ENCODE peak calls at places on chromosomes 6 and 20, in six cellular contexts. U is kidney, F is left lung, A is GM13977, G is MCF 10A, E is type B pancreatic cell. R is an unnamed sample.

GRCh38 chr20:37984018-37984785 is 49.1 kb downstream of the TTI1 start:
- DNase-seq in U (no peak), F (no peak), A (no peak), G (no peak), E (no peak), R (no peak)

GRCh38 chr6:45922728-45923351 is 92.8 kb downstream of the CLIC5 start:
- DNase-seq in U (peak; percentile 86), F (peak; percentile 65), A (peak; percentile 50), G (peak; percentile 73), E (no peak), R (peak; percentile 80)

GRCh38 chr6:3390698-3391097 is 66.2 kb downstream of the SLC22A23 start:
- DNase-seq in U (no peak), F (no peak), A (no peak), G (peak; percentile 99), E (no peak), R (no peak)

GRCh38 chr6:32668226-32668747 is 1.8 kb upstream of the HLA-DQB1 start:
- DNase-seq in U (peak; percentile 75), F (peak; percentile 60), A (peak; percentile 73), G (peak; percentile 40), E (no peak), R (peak; percentile 94)

GRCh38 chr6:13360671-13361540 is 32.6 kb upstream of the TBC1D7 start:
- DNase-seq in U (no peak), F (no peak), A (no peak), G (no peak), E (no peak), R (no peak)

GRCh38 chr6:63636516-63636968 is 940 bp downstream of the PHF3 start:
- DNase-seq in U (peak; percentile 80), F (peak; percentile 71), A (peak; percentile 31), G (peak; percentile 60), E (no peak), R (peak; percentile 60)

GRCh38 chr6:11975353-11975977 is 36.6 kb upstream of the HIVEP1 start:
- DNase-seq in U (no peak), F (peak; percentile 71), A (peak; percentile 66), G (no peak), E (no peak), R (peak; percentile 88)

GRCh38 chr20:24823176-24823575 is 125.9 kb upstream of the CST7 start:
- DNase-seq in U (no peak), F (no peak), A (no peak), G (no peak), E (no peak), R (no peak)

GRCh38 chr20:34043025-34043424 is 49.3 kb downstream of the RALY start:
- DNase-seq in U (no peak), F (no peak), A (no peak), G (no peak), E (no peak), R (no peak)

GRCh38 chr20:46751856-46752255 is 42.4 kb downstream of the SLC2A10 start:
- DNase-seq in U (no peak), F (no peak), A (no peak), G (no peak), E (no peak), R (no peak)

GRCh38 chr20:48827880-48828733 is at the start of gene PREX1:
- DNase-seq in U (peak; percentile 94), F (peak; percentile 85), A (peak; percentile 98), G (no peak), E (peak; percentile 79), R (peak; percentile 97)

GRCh38 chr6:103893082-103893481 is 966.6 kb downstream of the HACE1 start:
- DNase-seq in U (no peak), F (no peak), A (no peak), G (no peak), E (no peak), R (no peak)

GRCh38 chr6:28634758-28635546 is 109.3 kb downstream of the GPX5 start:
- DNase-seq in U (no peak), F (no peak), A (peak; percentile 54), G (no peak), E (no peak), R (no peak)

GRCh38 chr20:17556842-17557674 is 12.8 kb upstream of the DSTN start:
- DNase-seq in U (peak; percentile 88), F (peak; percentile 69), A (no peak), G (peak; percentile 86), E (no peak), R (no peak)

DNA sequence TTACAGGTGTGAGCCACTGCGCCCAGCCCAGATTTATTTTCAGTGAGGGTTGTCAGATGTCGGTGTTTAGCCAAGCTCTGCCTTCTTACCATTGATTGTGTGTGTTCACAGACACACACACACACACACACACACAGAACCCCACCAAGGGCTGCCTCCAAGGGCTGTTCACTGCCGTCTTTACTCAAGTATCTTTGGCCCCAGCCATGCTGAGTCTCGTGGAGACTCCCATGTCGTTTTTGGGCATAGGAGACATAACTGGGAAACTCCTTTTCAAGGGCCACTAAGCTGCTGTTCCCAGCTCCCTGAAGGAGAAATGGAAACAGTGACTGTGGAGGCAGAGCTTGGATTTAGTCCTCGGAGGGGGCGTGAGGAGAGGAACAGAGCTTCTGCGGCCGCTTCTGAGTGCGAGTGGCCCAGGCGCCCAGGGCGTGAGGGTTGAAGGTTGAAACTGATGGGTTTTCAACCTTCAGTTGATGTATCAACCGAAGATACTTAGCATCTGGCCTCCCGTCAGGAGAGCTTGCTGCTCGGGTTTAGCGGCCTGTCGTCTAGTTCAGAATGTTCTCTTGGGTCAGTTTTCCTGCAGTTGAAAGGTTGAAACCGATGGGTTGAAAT is 243.6 kb downstream of the TTLL2 start:
- DNase-seq in U (no peak), F (no peak), A (no peak), G (no peak), E (peak; percentile 29), R (no peak)
- TF ChIP-seq CTCF in U (no peak), F (no peak), A (no peak), G (no peak), E (no peak), R (no peak)

GRCh38 chr6:18302561-18303439 is 38.5 kb upstream of the DEK start:
- DNase-seq in U (no peak), F (no peak), A (no peak), G (peak; percentile 16), E (no peak), R (peak; percentile 20)
- TF ChIP-seq CTCF in U (no peak), F (no peak), A (peak; percentile 24), G (no peak), E (no peak), R (no peak)

DNA sequence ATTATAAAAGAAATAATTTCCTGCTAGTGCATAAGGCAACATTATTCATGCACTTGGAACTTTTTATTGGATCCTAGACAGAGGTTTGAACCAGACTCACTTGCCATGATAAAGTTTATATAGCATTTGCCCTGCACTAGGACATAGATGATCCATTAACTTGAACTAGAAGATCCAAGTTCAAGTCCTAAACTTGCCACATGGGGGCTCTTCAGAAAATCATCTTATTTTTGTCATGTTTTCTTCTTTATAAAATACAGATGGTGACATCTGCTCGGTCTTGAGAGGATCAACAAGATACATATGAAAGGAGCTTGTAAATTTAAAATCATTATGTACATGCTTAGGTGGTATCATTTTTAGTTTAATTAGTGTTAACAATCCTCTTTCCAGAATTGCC is 94.5 kb downstream of the SIM1 start:
- DNase-seq in U (no peak), F (no peak), A (no peak), G (no peak), E (no peak), R (peak; percentile 11)
- TF ChIP-seq CTCF in U (no peak), F (no peak), A (no peak), G (peak; percentile 4), E (peak; percentile 41), R (no peak)

DNA sequence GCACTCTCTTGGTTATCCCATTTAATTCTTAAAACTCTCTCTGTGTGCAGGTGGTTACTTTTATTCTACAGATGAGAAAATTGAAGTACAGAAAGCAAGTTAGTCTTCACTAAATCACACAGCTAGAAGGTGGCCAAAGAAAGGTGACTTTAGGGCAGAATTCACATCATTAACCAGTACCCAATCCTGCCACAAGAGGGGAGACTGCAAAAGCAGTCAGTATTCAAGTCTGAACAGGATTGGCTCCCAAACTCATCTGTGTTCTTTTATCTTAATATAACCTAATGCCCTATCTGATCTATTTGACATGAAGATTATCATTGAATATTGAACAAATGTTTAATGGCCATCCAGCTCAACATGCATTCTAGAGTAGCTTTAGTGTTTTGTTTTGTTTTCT is 225.3 kb upstream of the FAM83B start:
- DNase-seq in U (no peak), F (no peak), A (no peak), G (no peak), E (no peak), R (peak; percentile 39)
- TF ChIP-seq CTCF in U (no peak), F (no peak), A (peak; percentile 26), G (no peak), E (peak; percentile 64), R (peak; percentile 42)

DNA sequence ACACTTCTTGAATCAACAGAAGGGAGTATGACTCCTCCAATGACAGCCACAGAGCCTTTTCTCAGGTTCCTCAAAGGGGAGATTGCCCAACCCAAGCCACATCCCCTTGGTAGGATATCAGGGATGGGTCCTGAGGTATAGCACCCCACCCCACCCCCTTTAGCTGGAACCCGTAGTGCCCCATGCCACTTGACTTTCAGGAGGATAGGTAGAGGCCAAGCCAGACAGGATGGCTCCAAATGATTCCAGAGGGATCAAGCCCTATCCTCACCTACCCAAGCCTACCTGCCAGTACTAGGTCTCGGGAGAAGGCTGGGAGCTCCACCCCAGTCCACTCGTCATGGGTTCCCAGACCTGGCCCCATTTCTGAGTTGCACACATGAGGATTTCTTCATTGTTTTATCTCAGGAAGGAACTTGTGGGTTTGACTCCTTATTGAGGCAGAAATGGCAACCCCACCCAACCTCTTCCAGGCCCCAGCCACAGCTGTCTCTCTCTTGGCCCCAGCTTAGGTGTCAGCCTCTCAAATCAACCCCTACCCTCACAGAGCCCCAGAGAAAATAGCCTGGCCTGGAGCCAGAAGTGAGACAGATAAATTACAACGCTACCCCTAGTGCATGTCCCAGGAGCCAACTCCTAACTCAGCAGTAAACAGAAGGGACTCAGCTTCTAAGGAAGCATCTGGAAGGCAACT is 3.6 kb downstream of the CCND3 start:
- DNase-seq in U (no peak), F (peak; percentile 47), A (no peak), G (no peak), E (no peak), R (no peak)
- TF ChIP-seq CTCF in U (no peak), F (no peak), A (no peak), G (no peak), E (no peak), R (no peak)

R was measured in GM12865.